ENCODE peak calls at places on chromosomes 7 and 10, in seven cellular contexts. E is CD8-positive, alpha-beta T cell; R is ascending aorta; X is mucosa of descending colon; I is tibial artery; S is AG04449; U is tibial nerve. T is an unnamed sample.

GRCh38 chr7:80312139-80312661 is 177.6 kb downstream of the GNAI1 start:
- DNase-seq in I (no peak), S (no peak), X (no peak), R (no peak), U (no peak), E (no peak), T (peak)

GRCh38 chr7:14483663-14484062 is 418.9 kb downstream of the DGKB start:
- DNase-seq in U (no peak), R (no peak), I (no peak), E (no peak), S (no peak), X (no peak), T (no peak)

GRCh38 chr7:158432369-158433270 is 155.0 kb downstream of the PTPRN2 start:
- DNase-seq in R (no peak), I (no peak), S (no peak), U (no peak), X (peak), E (no peak), T (peak)

GRCh38 chr10:72038458-72039001 is 49.8 kb downstream of the SPOCK2 start:
- DNase-seq in U (no peak), I (no peak), R (no peak), S (no peak), E (no peak), X (no peak), T (no peak)

GRCh38 chr7:15652776-15653290 is 33.6 kb downstream of the MEOX2 start:
- DNase-seq in X (no peak), U (no peak), I (no peak), S (no peak), E (no peak), R (no peak), T (no peak)

GRCh38 chr10:70964881-70965280 is 76.5 kb upstream of the PCBD1 start:
- DNase-seq in U (no peak), S (no peak), E (no peak), I (no peak), R (no peak), X (no peak), T (no peak)

GRCh38 chr7:26653430-26653911 is 210.9 kb downstream of the SKAP2 start:
- DNase-seq in X (peak), U (no peak), E (no peak), S (no peak), R (no peak), I (no peak), T (no peak)

GRCh38 chr7:47677093-47677492 is 95.2 kb upstream of the TNS3 start:
- DNase-seq in E (no peak), R (no peak), X (no peak), S (no peak), I (no peak), U (no peak), T (no peak)

GRCh38 chr10:104989880-104990279 is 348.8 kb downstream of the SORCS3 start:
- DNase-seq in S (no peak), R (no peak), E (no peak), I (no peak), X (no peak), U (no peak), T (no peak)

GRCh38 chr7:80671744-80672143 is 33.3 kb downstream of the CD36 start:
- DNase-seq in U (no peak), S (no peak), R (no peak), E (no peak), X (no peak), I (no peak), T (no peak)

GRCh38 chr10:61628875-61629513 is 33.7 kb upstream of the CABCOCO1 start:
- DNase-seq in R (no peak), E (no peak), U (no peak), X (no peak), I (no peak), S (peak), T (peak)

GRCh38 chr7:142961973-142962913 is at the start of gene KEL:
- DNase-seq in S (no peak), I (no peak), R (no peak), X (no peak), U (no peak), E (no peak), T (no peak)

GRCh38 chr7:47452715-47453092 is 129.2 kb downstream of the TNS3 start:
- DNase-seq in U (no peak), E (no peak), I (no peak), X (no peak), S (no peak), R (no peak), T (no peak)

GRCh38 chr10:77835669-77836086 is 90.9 kb downstream of the DLG5 start:
- DNase-seq in I (no peak), R (no peak), E (no peak), S (no peak), X (no peak), U (no peak), T (no peak)

GRCh38 chr7:93948106-93948505 is 26.6 kb downstream of the GNG11 start:
- DNase-seq in E (no peak), X (no peak), I (no peak), R (no peak), S (peak), U (no peak), T (no peak)

GRCh38 chr7:157335991-157336382 is 817 bp upstream of the DNAJB6 start:
- DNase-seq in R (no peak), I (no peak), E (no peak), X (peak), S (no peak), U (no peak), T (no peak)

GRCh38 chr10:88232029-88232895 is 350.9 kb downstream of the RNLS start:
- DNase-seq in I (peak), E (no peak), S (no peak), U (peak), R (peak), X (peak), T (peak)

GRCh38 chr7:135879238-135879637 is 97.9 kb downstream of the MTPN start:
- DNase-seq in I (no peak), E (no peak), U (no peak), R (no peak), X (no peak), S (no peak), T (no peak)

GRCh38 chr7:144023171-144023827 is 23.2 kb downstream of the OR6B1 start:
- DNase-seq in I (no peak), S (no peak), U (no peak), R (no peak), E (no peak), X (no peak), T (no peak)

GRCh38 chr7:104979167-104979841 is 34.7 kb upstream of the KMT2E start:
- DNase-seq in I (peak), X (no peak), U (no peak), S (no peak), E (no peak), R (peak), T (peak)

GRCh38 chr10:36730316-36730715 is 395.1 kb upstream of the ANKRD30A start:
- DNase-seq in R (no peak), S (no peak), U (no peak), X (no peak), I (no peak), E (no peak), T (no peak)

GRCh38 chr10:129840196-129840590 is 123.9 kb downstream of the EBF3 start:
- DNase-seq in I (no peak), R (no peak), E (no peak), S (no peak), U (no peak), X (no peak), T (no peak)

GRCh38 chr7:117403737-117404136 is 23.6 kb downstream of the ASZ1 start:
- DNase-seq in U (no peak), R (no peak), E (no peak), S (no peak), I (no peak), X (no peak), T (no peak)

GRCh38 chr10:96803265-96803664 is 28.8 kb upstream of the LCOR start:
- DNase-seq in R (no peak), S (no peak), E (no peak), U (no peak), X (no peak), I (no peak), T (no peak)

GRCh38 chr7:36583318-36583717 is 141.0 kb downstream of the AOAH start:
- DNase-seq in S (no peak), X (no peak), I (no peak), U (no peak), R (no peak), E (no peak), T (no peak)

GRCh38 chr7:70838292-70838907 is 293.5 kb upstream of the GALNT17 start:
- DNase-seq in I (no peak), U (no peak), X (no peak), E (no peak), R (no peak), S (no peak), T (no peak)

DNA sequence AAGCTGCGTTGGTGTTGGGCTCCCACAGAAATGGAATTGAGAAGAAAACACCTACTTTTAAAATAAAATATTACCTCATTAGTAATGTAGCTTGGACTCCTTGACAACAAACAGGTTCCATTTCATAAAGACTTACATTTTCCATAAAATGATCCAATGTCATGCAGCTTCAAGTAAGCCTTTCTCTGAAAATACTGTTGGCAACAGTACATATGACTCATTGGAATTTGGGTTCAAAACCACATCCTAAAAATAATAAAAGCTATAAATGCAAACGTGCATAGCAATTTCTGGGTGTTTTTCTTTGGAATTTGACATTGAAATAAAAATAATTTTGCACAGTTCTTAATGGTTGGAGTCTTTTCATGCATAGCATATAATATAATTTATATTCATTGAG is 47.9 kb downstream of the FHIP2A start:
- DNase-seq in X (no peak), E (no peak), U (no peak), R (no peak), S (peak), I (no peak), T (no peak)
- H3K4me3 ChIP-seq in X (no peak), E (no peak), U (no peak), R (no peak), S (no peak), I (no peak), T (no peak)

DNA sequence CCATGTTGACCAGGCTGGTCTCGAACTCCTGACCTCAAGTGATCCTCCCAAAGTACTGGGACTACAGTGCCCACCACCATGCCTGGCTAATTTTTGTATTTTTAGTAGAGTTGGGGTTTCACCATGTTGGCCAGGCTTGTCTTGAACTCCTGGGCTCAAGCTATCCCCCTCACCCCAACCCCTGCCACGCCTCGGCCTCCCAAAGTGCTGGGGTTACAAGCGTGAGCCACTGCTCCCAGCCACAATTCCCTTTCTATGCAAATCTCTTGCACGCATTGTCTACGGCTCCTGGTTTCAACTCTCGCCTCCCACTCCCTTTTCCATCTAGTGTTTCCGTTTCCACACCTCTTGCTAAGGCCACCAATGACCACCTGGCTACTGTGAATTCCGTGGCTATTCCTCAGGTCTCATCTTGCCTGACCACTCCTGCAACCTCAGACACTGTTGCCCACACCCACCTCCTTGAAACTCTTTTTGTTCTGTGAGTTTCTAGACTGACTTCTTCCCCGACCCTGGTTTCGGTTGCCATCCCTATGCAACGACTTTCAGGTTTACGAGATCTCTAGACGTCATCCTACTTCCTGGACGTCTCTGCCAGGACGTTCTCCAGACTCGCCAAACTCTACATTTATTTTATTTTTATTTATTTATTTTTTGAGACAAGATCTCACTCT is 3.4 kb downstream of the CLDN3 start:
- DNase-seq in U (no peak), X (no peak), R (no peak), S (no peak), E (no peak), I (no peak), T (no peak)
- H3K4me3 ChIP-seq in U (no peak), X (no peak), R (no peak), S (no peak), E (no peak), I (no peak), T (no peak)

GRCh38 chr7:101163281-101164070 is 1.9 kb downstream of the VGF start:
- DNase-seq in I (no peak), R (no peak), U (no peak), S (no peak), E (no peak), X (peak), T (no peak)
- H3K4me3 ChIP-seq in I (peak), R (peak), U (peak), S (peak), E (peak), X (no peak), T (peak)

GRCh38 chr7:29160080-29160479 is 13.7 kb upstream of the CPVL start:
- DNase-seq in U (no peak), S (no peak), R (no peak), I (no peak), E (no peak), X (no peak), T (no peak)

GRCh38 chr7:29162577-29162976 is 16.2 kb upstream of the CPVL start:
- DNase-seq in I (no peak), U (no peak), R (no peak), S (no peak), X (no peak), E (no peak), T (no peak)

GRCh38 chr7:29161226-29161625 is 14.9 kb upstream of the CPVL start:
- DNase-seq in S (no peak), X (no peak), E (no peak), R (no peak), I (no peak), U (no peak), T (no peak)

GRCh38 chr7:29167721-29168120 is 21.4 kb upstream of the CPVL start:
- DNase-seq in S (no peak), U (no peak), E (no peak), X (no peak), I (no peak), R (no peak), T (no peak)

DNA sequence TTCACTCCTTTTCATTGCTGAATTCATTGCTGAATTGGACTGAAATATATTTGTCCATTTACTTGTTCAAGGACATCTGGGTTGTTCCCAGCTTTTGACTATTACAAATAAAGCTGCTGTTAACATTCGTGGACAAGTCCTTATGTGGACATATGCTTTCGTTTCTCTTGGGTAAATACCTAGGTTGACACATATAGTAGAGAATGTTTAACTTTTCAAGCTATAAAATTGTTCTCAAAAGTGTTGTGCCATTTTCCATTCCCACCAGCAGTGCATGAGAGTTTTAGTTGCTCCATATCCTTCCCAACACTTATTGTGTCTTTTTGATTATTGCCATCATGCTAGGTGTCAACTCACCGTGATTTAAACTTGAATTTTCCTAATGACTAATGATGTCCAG is 17.5 kb upstream of the CPVL start:
- DNase-seq in U (no peak), E (no peak), X (no peak), I (no peak), R (no peak), S (no peak), T (no peak)
- H3K4me3 ChIP-seq in U (no peak), E (no peak), X (no peak), I (no peak), R (no peak), S (no peak), T (no peak)

GRCh38 chr7:149524399-149524798 is 26.8 kb upstream of the ZNF746 start:
- DNase-seq in E (no peak), I (no peak), U (no peak), S (no peak), X (no peak), R (no peak), T (no peak)

GRCh38 chr7:149532654-149533053 is 35.0 kb upstream of the ZNF746 start:
- DNase-seq in X (no peak), U (no peak), I (no peak), E (no peak), R (no peak), S (no peak), T (no peak)

GRCh38 chr7:149527414-149527813 is 29.8 kb upstream of the ZNF746 start:
- DNase-seq in R (no peak), I (no peak), S (no peak), X (no peak), U (no peak), E (no peak), T (no peak)

GRCh38 chr7:149525280-149525679 is 27.7 kb upstream of the ZNF746 start:
- DNase-seq in X (no peak), E (no peak), S (no peak), I (no peak), R (no peak), U (no peak), T (no peak)

GRCh38 chr7:149529136-149529718 is 31.6 kb upstream of the ZNF746 start:
- DNase-seq in E (no peak), U (no peak), I (no peak), X (no peak), R (no peak), S (no peak), T (no peak)
- H3K4me3 ChIP-seq in E (no peak), U (no peak), I (no peak), X (no peak), R (no peak), S (no peak), T (no peak)

GRCh38 chr10:53025172-53025651 is 252.6 kb upstream of the MBL2 start:
- DNase-seq in R (no peak), U (no peak), I (no peak), E (no peak), S (no peak), X (no peak), T (no peak)
- H3K4me3 ChIP-seq in R (no peak), U (no peak), I (peak), E (no peak), S (peak), X (no peak), T (peak)

DNA sequence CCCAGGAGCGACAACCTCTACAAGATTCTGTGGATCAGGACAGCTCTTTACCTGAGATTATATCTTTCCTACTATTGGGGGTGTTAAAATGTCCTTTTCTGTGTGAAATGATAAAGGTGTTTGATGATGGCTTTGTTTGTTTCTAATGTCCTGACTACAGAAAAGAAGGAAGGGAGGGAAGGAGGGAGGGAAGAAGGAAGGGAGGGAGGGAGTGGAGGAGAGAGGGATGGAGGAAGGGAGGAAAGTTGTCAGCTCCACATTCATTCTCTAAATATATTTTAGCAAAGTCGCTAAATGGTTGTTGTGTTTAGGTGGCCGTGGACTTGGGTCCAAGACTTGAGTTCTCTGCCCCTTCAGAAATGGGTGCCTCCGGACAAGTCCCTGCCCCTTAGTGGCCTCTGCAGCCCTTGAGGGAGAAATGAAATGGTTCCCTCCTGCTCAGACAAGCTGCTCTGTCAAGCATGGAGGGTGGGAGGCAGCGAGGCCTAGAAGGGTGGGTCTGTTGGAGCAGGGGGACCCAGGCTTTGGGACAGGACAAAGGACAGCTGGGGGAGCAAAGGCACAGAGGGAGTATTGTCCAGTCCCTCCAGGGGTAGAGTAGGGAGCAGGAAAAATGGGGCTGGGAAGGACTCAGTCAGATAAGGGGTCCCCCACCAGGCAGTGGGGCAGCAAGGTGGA is 4.4 kb downstream of the RGS10 start:
- DNase-seq in X (no peak), S (no peak), R (peak), E (no peak), I (no peak), U (no peak), T (no peak)
- H3K4me3 ChIP-seq in X (no peak), S (no peak), R (no peak), E (peak), I (no peak), U (no peak), T (no peak)

GRCh38 chr7:121048195-121048594 is 59.7 kb downstream of the CPED1 start:
- DNase-seq in S (no peak), U (no peak), X (no peak), R (no peak), E (no peak), I (no peak), T (no peak)
- H3K4me3 ChIP-seq in S (no peak), U (no peak), X (no peak), R (no peak), E (no peak), I (no peak), T (no peak)

GRCh38 chr10:22005763-22006162 is 2.2 kb upstream of the DNAJC1 start:
- DNase-seq in R (no peak), E (no peak), X (no peak), U (no peak), I (no peak), S (no peak), T (no peak)

GRCh38 chr10:22003111-22003963 is at the start of gene DNAJC1:
- DNase-seq in X (peak), E (peak), U (peak), I (peak), R (peak), S (peak), T (peak)

GRCh38 chr10:22002531-22003110 is 909 bp downstream of the DNAJC1 start:
- DNase-seq in E (peak), U (no peak), S (no peak), X (no peak), R (no peak), I (no peak), T (peak)

GRCh38 chr10:22006379-22006884 is 2.9 kb upstream of the DNAJC1 start:
- DNase-seq in I (no peak), E (no peak), X (no peak), U (no peak), S (no peak), R (no peak), T (no peak)

DNA sequence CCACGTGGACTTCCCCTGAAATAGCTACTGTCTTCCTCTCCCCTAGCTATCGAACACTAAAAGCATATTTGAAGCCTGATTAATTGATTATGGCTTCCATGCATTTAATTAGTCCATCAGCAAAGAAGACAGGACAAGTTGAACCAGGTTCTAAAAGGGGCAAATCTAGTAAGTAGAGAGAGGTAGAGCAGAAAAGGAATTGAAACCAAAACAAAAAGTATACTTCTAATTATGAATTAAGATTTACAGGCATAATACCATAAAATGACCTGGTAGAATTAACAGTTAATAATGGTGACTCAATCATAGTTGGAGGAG is 393 bp upstream of the DNAJC1 start:
- DNase-seq in I (no peak), X (no peak), R (no peak), E (no peak), S (no peak), U (no peak), T (no peak)
- H3K4me3 ChIP-seq in I (peak), X (peak), R (peak), E (peak), S (peak), U (peak), T (peak)

T was measured in skeletal muscle cell.